ENCODE peak calls at places on chromosomes 11 and 22, in eight cellular contexts. T, U, D, R, M, C, O and S are unnamed samples.

GRCh38 chr11:88359529-88359928 is 22.0 kb upstream of the CTSC start:
- DNase-seq in T (no peak), U (no peak), D (no peak), R (no peak), M (no peak), C (no peak), O (no peak), S (peak; percentile 42)

GRCh38 chr22:42673898-42674390 is 24.8 kb upstream of the CYB5R3 start:
- DNase-seq in T (no peak), U (no peak), D (peak; percentile 64), R (no peak), M (no peak), C (no peak), O (no peak), S (no peak)

GRCh38 chr22:47795477-47796127 is 1033.2 kb downstream of the TBC1D22A start:
- DNase-seq in T (no peak), U (no peak), D (no peak), R (no peak), M (no peak), C (no peak), O (no peak), S (no peak)

GRCh38 chr11:61616443-61616842 is 35.6 kb upstream of the SYT7 start:
- DNase-seq in T (peak; percentile 47), U (no peak), D (no peak), R (no peak), M (peak; percentile 58), C (no peak), O (no peak), S (no peak)

GRCh38 chr22:25008666-25009065 is 56.1 kb downstream of the KIAA1671 start:
- DNase-seq in T (no peak), U (peak; percentile 39), D (no peak), R (no peak), M (no peak), C (no peak), O (no peak), S (no peak)

GRCh38 chr11:112394304-112394703 is 133.6 kb upstream of the PLET1 start:
- DNase-seq in T (no peak), U (no peak), D (no peak), R (no peak), M (no peak), C (no peak), O (no peak), S (no peak)

GRCh38 chr11:121350314-121351046 is 57.9 kb downstream of the SC5D start:
- DNase-seq in T (no peak), U (no peak), D (no peak), R (no peak), M (no peak), C (no peak), O (no peak), S (no peak)

GRCh38 chr22:19765477-19766234 is 5.1 kb downstream of the TBX1 start:
- DNase-seq in T (no peak), U (no peak), D (no peak), R (no peak), M (peak; percentile 65), C (no peak), O (no peak), S (peak; percentile 64)

GRCh38 chr22:24060375-24060788 is 49.3 kb downstream of the CABIN1 start:
- DNase-seq in T (peak; percentile 99), U (no peak), D (no peak), R (no peak), M (peak; percentile 92), C (no peak), O (no peak), S (no peak)

GRCh38 chr11:45724145-45724544 is 58.7 kb upstream of the CHST1 start:
- DNase-seq in T (no peak), U (no peak), D (peak; percentile 58), R (no peak), M (no peak), C (no peak), O (no peak), S (peak; percentile 10)

GRCh38 chr11:20564811-20565210 is 34.6 kb upstream of the SLC6A5 start:
- DNase-seq in T (no peak), U (no peak), D (no peak), R (no peak), M (no peak), C (no peak), O (no peak), S (no peak)

GRCh38 chr22:31122532-31123291 is at the start of gene INPP5J:
- DNase-seq in T (peak; percentile 57), U (peak; percentile 59), D (peak; percentile 88), R (peak; percentile 70), M (peak; percentile 78), C (no peak), O (peak; percentile 91), S (no peak)

GRCh38 chr11:134555510-134555909 is 143.5 kb upstream of the B3GAT1 start:
- DNase-seq in T (no peak), U (no peak), D (no peak), R (no peak), M (no peak), C (no peak), O (no peak), S (no peak)

GRCh38 chr11:34850339-34850738 is 65.8 kb downstream of the APIP start:
- DNase-seq in T (peak; percentile 4), U (no peak), D (no peak), R (no peak), M (no peak), C (no peak), O (no peak), S (no peak)

GRCh38 chr11:95487391-95487790 is 256.4 kb upstream of the SESN3 start:
- DNase-seq in T (no peak), U (no peak), D (peak; percentile 27), R (no peak), M (no peak), C (no peak), O (no peak), S (no peak)

GRCh38 chr11:25068451-25068850 is 571.6 kb downstream of the LUZP2 start:
- DNase-seq in T (no peak), U (no peak), D (no peak), R (no peak), M (no peak), C (no peak), O (no peak), S (no peak)

GRCh38 chr11:130782361-130783221 is 133.7 kb downstream of the SNX19 start:
- DNase-seq in T (peak; percentile 59), U (no peak), D (peak; percentile 31), R (no peak), M (peak; percentile 52), C (no peak), O (no peak), S (no peak)